ENCODE peak calls at places on chromosomes 3 and 15, in four cellular contexts. One of them, this sample, is unnamed.

GRCh38 chr15:38895326-38896282 is 331.0 kb upstream of the RASGRP1 start:
- DNase-seq in colonic mucosa: no peak
- DNase-seq in bronchial epithelial cell: peak
- DNase-seq in lower leg skin: no peak
- DNase-seq in this sample: no peak

GRCh38 chr15:94887406-94887805 is 656.0 kb downstream of the MCTP2 start:
- DNase-seq in lower leg skin: no peak
- DNase-seq in bronchial epithelial cell: peak
- DNase-seq in colonic mucosa: no peak
- DNase-seq in this sample: no peak

GRCh38 chr3:153182894-153183293 is 20.9 kb downstream of the RAP2B start:
- DNase-seq in bronchial epithelial cell: no peak
- DNase-seq in lower leg skin: no peak
- DNase-seq in colonic mucosa: no peak
- DNase-seq in this sample: no peak

GRCh38 chr3:154753101-154753500 is 323.1 kb upstream of the GPR149 start:
- DNase-seq in colonic mucosa: no peak
- DNase-seq in lower leg skin: no peak
- DNase-seq in bronchial epithelial cell: no peak
- DNase-seq in this sample: no peak

GRCh38 chr3:100578646-100579045 is 30.8 kb upstream of the ADGRG7 start:
- DNase-seq in colonic mucosa: no peak
- DNase-seq in lower leg skin: no peak
- DNase-seq in bronchial epithelial cell: no peak
- DNase-seq in this sample: no peak

GRCh38 chr3:192467230-192468186 is 259.8 kb downstream of the FGF12 start:
- DNase-seq in bronchial epithelial cell: peak
- DNase-seq in colonic mucosa: peak
- DNase-seq in lower leg skin: peak
- DNase-seq in this sample: no peak

GRCh38 chr15:25170113-25170731 is 215.4 kb downstream of the SNRPN start:
- DNase-seq in lower leg skin: no peak
- DNase-seq in bronchial epithelial cell: no peak
- DNase-seq in colonic mucosa: no peak
- DNase-seq in this sample: peak

GRCh38 chr3:186361612-186362408 is at the start of gene DGKG:
- DNase-seq in colonic mucosa: peak
- DNase-seq in bronchial epithelial cell: no peak
- DNase-seq in lower leg skin: no peak
- DNase-seq in this sample: peak

GRCh38 chr3:141921316-141921715 is 44.9 kb downstream of the ATP1B3 start:
- DNase-seq in lower leg skin: no peak
- DNase-seq in bronchial epithelial cell: no peak
- DNase-seq in colonic mucosa: peak
- DNase-seq in this sample: no peak

GRCh38 chr3:193791041-193792032 is 198.3 kb downstream of the OPA1 start:
- DNase-seq in bronchial epithelial cell: peak
- DNase-seq in colonic mucosa: no peak
- DNase-seq in lower leg skin: no peak
- DNase-seq in this sample: no peak

GRCh38 chr3:60250210-60250609 is 1001.0 kb downstream of the FHIT start:
- DNase-seq in bronchial epithelial cell: no peak
- DNase-seq in colonic mucosa: no peak
- DNase-seq in lower leg skin: no peak
- DNase-seq in this sample: no peak

GRCh38 chr3:99871231-99871898 is 53.7 kb downstream of the CMSS1 start:
- DNase-seq in bronchial epithelial cell: no peak
- DNase-seq in colonic mucosa: no peak
- DNase-seq in lower leg skin: no peak
- DNase-seq in this sample: no peak

GRCh38 chr3:89038864-89039263 is 68.6 kb upstream of the EPHA3 start:
- DNase-seq in lower leg skin: no peak
- DNase-seq in bronchial epithelial cell: no peak
- DNase-seq in colonic mucosa: no peak
- DNase-seq in this sample: no peak

GRCh38 chr3:34948431-34948971 is 690.8 kb upstream of the ARPP21 start:
- DNase-seq in bronchial epithelial cell: peak
- DNase-seq in lower leg skin: no peak
- DNase-seq in colonic mucosa: no peak
- DNase-seq in this sample: no peak

GRCh38 chr3:102182162-102182561 is 252.7 kb upstream of the ZPLD1 start:
- DNase-seq in colonic mucosa: no peak
- DNase-seq in lower leg skin: no peak
- DNase-seq in bronchial epithelial cell: peak
- DNase-seq in this sample: no peak

GRCh38 chr3:188830955-188831354 is 340.8 kb upstream of the TPRG1 start:
- DNase-seq in colonic mucosa: no peak
- DNase-seq in lower leg skin: no peak
- DNase-seq in bronchial epithelial cell: no peak
- DNase-seq in this sample: no peak

GRCh38 chr3:141384575-141384974 is 16.3 kb downstream of the ZBTB38 start:
- DNase-seq in colonic mucosa: no peak
- DNase-seq in bronchial epithelial cell: no peak
- DNase-seq in lower leg skin: no peak
- DNase-seq in this sample: no peak

GRCh38 chr3:53531749-53532148 is 37.3 kb downstream of the CACNA1D start:
- DNase-seq in bronchial epithelial cell: peak
- DNase-seq in lower leg skin: no peak
- DNase-seq in colonic mucosa: no peak
- DNase-seq in this sample: no peak

GRCh38 chr3:178131801-178132200 is 404.4 kb upstream of the KCNMB2 start:
- DNase-seq in bronchial epithelial cell: peak
- DNase-seq in lower leg skin: no peak
- DNase-seq in colonic mucosa: no peak
- DNase-seq in this sample: no peak

GRCh38 chr3:137709011-137709601 is 55.0 kb upstream of the SOX14 start:
- DNase-seq in bronchial epithelial cell: peak
- DNase-seq in colonic mucosa: no peak
- DNase-seq in lower leg skin: no peak
- DNase-seq in this sample: no peak

GRCh38 chr15:47541587-47541986 is 175.7 kb upstream of the SEMA6D start:
- DNase-seq in lower leg skin: no peak
- DNase-seq in bronchial epithelial cell: no peak
- DNase-seq in colonic mucosa: no peak
- DNase-seq in this sample: no peak

GRCh38 chr3:39349080-39349479 is 19.6 kb downstream of the CCR8 start:
- DNase-seq in lower leg skin: no peak
- DNase-seq in bronchial epithelial cell: no peak
- DNase-seq in colonic mucosa: no peak
- DNase-seq in this sample: no peak

GRCh38 chr3:112199622-112200316 is 66.7 kb upstream of the GCSAM start:
- DNase-seq in bronchial epithelial cell: peak
- DNase-seq in colonic mucosa: no peak
- DNase-seq in lower leg skin: no peak
- DNase-seq in this sample: no peak

GRCh38 chr3:15769256-15769915 is 28.4 kb downstream of the ANKRD28 start:
- DNase-seq in colonic mucosa: no peak
- DNase-seq in bronchial epithelial cell: peak
- DNase-seq in lower leg skin: no peak
- DNase-seq in this sample: no peak

GRCh38 chr3:151871639-151872468 is 1.6 kb upstream of the SUCNR1 start:
- DNase-seq in lower leg skin: no peak
- DNase-seq in colonic mucosa: no peak
- DNase-seq in bronchial epithelial cell: no peak
- DNase-seq in this sample: no peak

GRCh38 chr15:66633346-66633745 is 67.5 kb upstream of the LCTL start:
- DNase-seq in bronchial epithelial cell: no peak
- DNase-seq in colonic mucosa: no peak
- DNase-seq in lower leg skin: no peak
- DNase-seq in this sample: no peak

GRCh38 chr3:177245257-177245656 is 48.0 kb upstream of the TBL1XR1 start:
- DNase-seq in colonic mucosa: no peak
- DNase-seq in bronchial epithelial cell: no peak
- DNase-seq in lower leg skin: no peak
- DNase-seq in this sample: no peak

GRCh38 chr3:17810759-17811158 is 68.3 kb upstream of the TBC1D5 start:
- DNase-seq in colonic mucosa: no peak
- DNase-seq in bronchial epithelial cell: peak
- DNase-seq in lower leg skin: no peak
- DNase-seq in this sample: no peak

GRCh38 chr15:76636059-76636458 is 269.1 kb downstream of the SCAPER start:
- DNase-seq in colonic mucosa: no peak
- DNase-seq in bronchial epithelial cell: no peak
- DNase-seq in lower leg skin: no peak
- DNase-seq in this sample: no peak

GRCh38 chr3:28940530-28940929 is 340.3 kb upstream of the RBMS3 start:
- DNase-seq in colonic mucosa: peak
- DNase-seq in lower leg skin: peak
- DNase-seq in bronchial epithelial cell: no peak
- DNase-seq in this sample: no peak

GRCh38 chr3:59658236-59658635 is 608.4 kb upstream of the CFAP20DC start:
- DNase-seq in lower leg skin: no peak
- DNase-seq in colonic mucosa: no peak
- DNase-seq in bronchial epithelial cell: no peak
- DNase-seq in this sample: no peak

GRCh38 chr15:70974004-70974832 is 81.6 kb downstream of the LRRC49 start:
- DNase-seq in lower leg skin: no peak
- DNase-seq in bronchial epithelial cell: peak
- DNase-seq in colonic mucosa: no peak
- DNase-seq in this sample: no peak

GRCh38 chr3:52005571-52005986 is 9.9 kb upstream of the RPL29 start:
- DNase-seq in bronchial epithelial cell: peak
- DNase-seq in colonic mucosa: no peak
- DNase-seq in lower leg skin: no peak
- DNase-seq in this sample: no peak

GRCh38 chr3:77001071-77001470 is 38.8 kb upstream of the ROBO2 start:
- DNase-seq in colonic mucosa: no peak
- DNase-seq in lower leg skin: no peak
- DNase-seq in bronchial epithelial cell: no peak
- DNase-seq in this sample: no peak

GRCh38 chr15:59941612-59942011 is 62.5 kb upstream of the FOXB1 start:
- DNase-seq in lower leg skin: no peak
- DNase-seq in bronchial epithelial cell: no peak
- DNase-seq in colonic mucosa: no peak
- DNase-seq in this sample: no peak

GRCh38 chr3:134423153-134423552 is 48.9 kb upstream of the AMOTL2 start:
- DNase-seq in bronchial epithelial cell: no peak
- DNase-seq in lower leg skin: no peak
- DNase-seq in colonic mucosa: no peak
- DNase-seq in this sample: no peak

GRCh38 chr3:13032206-13032605 is 41.0 kb downstream of the IQSEC1 start:
- DNase-seq in lower leg skin: no peak
- DNase-seq in colonic mucosa: no peak
- DNase-seq in bronchial epithelial cell: no peak
- DNase-seq in this sample: no peak
- TF ChIP-seq CTCF in lower leg skin: no peak
- TF ChIP-seq CTCF in colonic mucosa: no peak
- TF ChIP-seq CTCF in bronchial epithelial cell: no peak
- TF ChIP-seq CTCF in this sample: no peak

GRCh38 chr3:194961555-194961954 is 275.9 kb downstream of the FAM43A start:
- DNase-seq in colonic mucosa: no peak
- DNase-seq in lower leg skin: no peak
- DNase-seq in bronchial epithelial cell: no peak
- DNase-seq in this sample: no peak

GRCh38 chr3:194960446-194961032 is 274.9 kb downstream of the FAM43A start:
- DNase-seq in bronchial epithelial cell: no peak
- DNase-seq in lower leg skin: no peak
- DNase-seq in colonic mucosa: no peak
- DNase-seq in this sample: no peak

GRCh38 chr3:194967126-194968117 is 281.7 kb downstream of the FAM43A start:
- DNase-seq in colonic mucosa: peak
- DNase-seq in bronchial epithelial cell: no peak
- DNase-seq in lower leg skin: no peak
- DNase-seq in this sample: no peak

GRCh38 chr3:194961149-194961548 is 275.5 kb downstream of the FAM43A start:
- DNase-seq in lower leg skin: no peak
- DNase-seq in bronchial epithelial cell: no peak
- DNase-seq in colonic mucosa: no peak
- DNase-seq in this sample: no peak

GRCh38 chr3:194964809-194965208 is 279.1 kb downstream of the FAM43A start:
- DNase-seq in colonic mucosa: no peak
- DNase-seq in lower leg skin: no peak
- DNase-seq in bronchial epithelial cell: peak
- DNase-seq in this sample: no peak
- TF ChIP-seq CTCF in colonic mucosa: no peak
- TF ChIP-seq CTCF in lower leg skin: no peak
- TF ChIP-seq CTCF in bronchial epithelial cell: peak
- TF ChIP-seq CTCF in this sample: no peak

GRCh38 chr3:9715764-9716437 is 12.3 kb downstream of the CPNE9 start:
- DNase-seq in colonic mucosa: peak
- DNase-seq in bronchial epithelial cell: peak
- DNase-seq in lower leg skin: peak
- DNase-seq in this sample: no peak
- TF ChIP-seq CTCF in colonic mucosa: peak
- TF ChIP-seq CTCF in bronchial epithelial cell: peak
- TF ChIP-seq CTCF in lower leg skin: no peak
- TF ChIP-seq CTCF in this sample: no peak

GRCh38 chr3:12313519-12313918 is 24.6 kb downstream of the PPARG start:
- DNase-seq in colonic mucosa: no peak
- DNase-seq in lower leg skin: no peak
- DNase-seq in bronchial epithelial cell: no peak
- DNase-seq in this sample: no peak
- TF ChIP-seq CTCF in colonic mucosa: no peak
- TF ChIP-seq CTCF in lower leg skin: no peak
- TF ChIP-seq CTCF in bronchial epithelial cell: no peak
- TF ChIP-seq CTCF in this sample: no peak

DNA sequence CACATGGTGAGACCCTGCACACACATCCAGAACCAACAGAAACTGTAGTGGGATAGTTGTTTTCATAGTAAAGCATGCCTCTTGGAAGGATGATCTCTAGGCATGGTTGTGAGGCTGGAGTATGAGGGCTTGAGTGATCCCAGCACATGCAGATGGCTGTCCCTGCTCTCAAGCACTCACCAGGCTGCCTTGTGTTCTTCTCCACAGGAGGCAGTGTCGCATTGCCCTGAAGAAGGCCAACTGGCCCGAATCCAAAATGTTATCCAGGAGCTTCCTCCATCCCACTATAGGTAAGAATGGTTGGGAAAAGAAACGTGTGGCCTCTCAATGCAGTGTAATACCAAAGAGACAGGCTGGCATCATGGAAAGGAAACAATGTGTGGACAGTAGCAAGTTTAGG is 82.7 kb downstream of the TMEM39A start:
- DNase-seq in lower leg skin: no peak
- DNase-seq in bronchial epithelial cell: no peak
- DNase-seq in colonic mucosa: no peak
- DNase-seq in this sample: no peak
- TF ChIP-seq CTCF in lower leg skin: no peak
- TF ChIP-seq CTCF in bronchial epithelial cell: peak
- TF ChIP-seq CTCF in colonic mucosa: no peak
- TF ChIP-seq CTCF in this sample: no peak